ENCODE peak calls at places on chromosomes 2 and 18, in six cellular contexts. One of them, this sample, is unnamed.

GRCh38 chr2:236935656-236936445 is 149.8 kb upstream of the COPS8 start:
- DNase-seq in tibial artery: no peak
- DNase-seq in CD8-positive, alpha-beta memory T cell: no peak
- DNase-seq in trophoblast cell: no peak
- DNase-seq in CD4-positive, alpha-beta memory T cell: no peak
- DNase-seq in H9: no peak
- DNase-seq in this sample: no peak

GRCh38 chr18:24112874-24113615 is 25.8 kb upstream of the CABYR start:
- DNase-seq in tibial artery: no peak
- DNase-seq in CD8-positive, alpha-beta memory T cell: no peak
- DNase-seq in trophoblast cell: no peak
- DNase-seq in CD4-positive, alpha-beta memory T cell: no peak
- DNase-seq in H9: no peak
- DNase-seq in this sample: no peak

GRCh38 chr18:37385846-37386435 is 179.7 kb downstream of the CELF4 start:
- DNase-seq in tibial artery: no peak
- DNase-seq in CD8-positive, alpha-beta memory T cell: no peak
- DNase-seq in trophoblast cell: no peak
- DNase-seq in CD4-positive, alpha-beta memory T cell: peak; percentile 34
- DNase-seq in H9: no peak
- DNase-seq in this sample: peak; percentile 30

GRCh38 chr18:45837283-45838070 is 12.0 kb downstream of the SIGLEC15 start:
- DNase-seq in tibial artery: no peak
- DNase-seq in CD8-positive, alpha-beta memory T cell: peak; percentile 18
- DNase-seq in trophoblast cell: peak; percentile 88
- DNase-seq in CD4-positive, alpha-beta memory T cell: peak; percentile 37
- DNase-seq in H9: peak; percentile 81
- DNase-seq in this sample: peak; percentile 37

GRCh38 chr18:902179-902718 is 2.4 kb upstream of the ADCYAP1 start:
- DNase-seq in tibial artery: no peak
- DNase-seq in CD8-positive, alpha-beta memory T cell: no peak
- DNase-seq in trophoblast cell: no peak
- DNase-seq in CD4-positive, alpha-beta memory T cell: no peak
- DNase-seq in H9: no peak
- DNase-seq in this sample: no peak

GRCh38 chr2:176096243-176096985 is 3.2 kb upstream of the HOXD12 start:
- DNase-seq in tibial artery: no peak
- DNase-seq in CD8-positive, alpha-beta memory T cell: no peak
- DNase-seq in trophoblast cell: no peak
- DNase-seq in CD4-positive, alpha-beta memory T cell: no peak
- DNase-seq in H9: no peak
- DNase-seq in this sample: no peak

GRCh38 chr18:78986018-78986481 is 6.4 kb downstream of the SALL3 start:
- DNase-seq in tibial artery: no peak
- DNase-seq in CD8-positive, alpha-beta memory T cell: no peak
- DNase-seq in trophoblast cell: no peak
- DNase-seq in CD4-positive, alpha-beta memory T cell: no peak
- DNase-seq in H9: no peak
- DNase-seq in this sample: no peak

GRCh38 chr2:96608459-96609455 is 29.4 kb downstream of the KANSL3 start:
- DNase-seq in tibial artery: no peak
- DNase-seq in CD8-positive, alpha-beta memory T cell: no peak
- DNase-seq in trophoblast cell: no peak
- DNase-seq in CD4-positive, alpha-beta memory T cell: no peak
- DNase-seq in H9: no peak
- DNase-seq in this sample: no peak

GRCh38 chr18:77039196-77040140 is 93.1 kb downstream of the MBP start:
- DNase-seq in tibial artery: no peak
- DNase-seq in CD8-positive, alpha-beta memory T cell: no peak
- DNase-seq in trophoblast cell: no peak
- DNase-seq in CD4-positive, alpha-beta memory T cell: no peak
- DNase-seq in H9: no peak
- DNase-seq in this sample: no peak

GRCh38 chr2:140595107-140595506 is 1535.7 kb downstream of the LRP1B start:
- DNase-seq in tibial artery: no peak
- DNase-seq in CD8-positive, alpha-beta memory T cell: no peak
- DNase-seq in trophoblast cell: no peak
- DNase-seq in CD4-positive, alpha-beta memory T cell: no peak
- DNase-seq in H9: no peak
- DNase-seq in this sample: no peak

GRCh38 chr2:154402138-154402714 is 296.3 kb upstream of the KCNJ3 start:
- DNase-seq in tibial artery: no peak
- DNase-seq in CD8-positive, alpha-beta memory T cell: no peak
- DNase-seq in trophoblast cell: no peak
- DNase-seq in CD4-positive, alpha-beta memory T cell: no peak
- DNase-seq in H9: no peak
- DNase-seq in this sample: no peak

GRCh38 chr18:31657823-31658669 is 26.3 kb downstream of the B4GALT6 start:
- DNase-seq in tibial artery: no peak
- DNase-seq in CD8-positive, alpha-beta memory T cell: no peak
- DNase-seq in trophoblast cell: peak; percentile 66
- DNase-seq in CD4-positive, alpha-beta memory T cell: no peak
- DNase-seq in H9: no peak
- DNase-seq in this sample: no peak

GRCh38 chr2:234966340-234966739 is 14.5 kb downstream of the SH3BP4 start:
- DNase-seq in tibial artery: no peak
- DNase-seq in CD8-positive, alpha-beta memory T cell: no peak
- DNase-seq in trophoblast cell: no peak
- DNase-seq in CD4-positive, alpha-beta memory T cell: no peak
- DNase-seq in H9: no peak
- DNase-seq in this sample: no peak

GRCh38 chr2:176174382-176174834 is 14.1 kb upstream of the HOXD1 start:
- DNase-seq in tibial artery: no peak
- DNase-seq in CD8-positive, alpha-beta memory T cell: no peak
- DNase-seq in trophoblast cell: no peak
- DNase-seq in CD4-positive, alpha-beta memory T cell: no peak
- DNase-seq in H9: no peak
- DNase-seq in this sample: no peak

GRCh38 chr2:230865766-230866703 is 1.3 kb downstream of the ITM2C start:
- DNase-seq in tibial artery: no peak
- DNase-seq in CD8-positive, alpha-beta memory T cell: peak; percentile 43
- DNase-seq in trophoblast cell: peak; percentile 54
- DNase-seq in CD4-positive, alpha-beta memory T cell: peak; percentile 32
- DNase-seq in H9: peak; percentile 54
- DNase-seq in this sample: no peak

GRCh38 chr2:10252202-10252601 is 50.5 kb upstream of the HPCAL1 start:
- DNase-seq in tibial artery: no peak
- DNase-seq in CD8-positive, alpha-beta memory T cell: no peak
- DNase-seq in trophoblast cell: no peak
- DNase-seq in CD4-positive, alpha-beta memory T cell: no peak
- DNase-seq in H9: no peak
- DNase-seq in this sample: no peak

GRCh38 chr2:231207734-231208133 is 9.3 kb downstream of the ARMC9 start:
- DNase-seq in tibial artery: no peak
- DNase-seq in CD8-positive, alpha-beta memory T cell: no peak
- DNase-seq in trophoblast cell: no peak
- DNase-seq in CD4-positive, alpha-beta memory T cell: no peak
- DNase-seq in H9: no peak
- DNase-seq in this sample: no peak

GRCh38 chr2:133878326-133878725 is 310.1 kb upstream of the NCKAP5 start:
- DNase-seq in tibial artery: no peak
- DNase-seq in CD8-positive, alpha-beta memory T cell: no peak
- DNase-seq in trophoblast cell: no peak
- DNase-seq in CD4-positive, alpha-beta memory T cell: no peak
- DNase-seq in H9: no peak
- DNase-seq in this sample: no peak

GRCh38 chr2:143974262-143974661 is 545.7 kb downstream of the ZEB2 start:
- DNase-seq in tibial artery: no peak
- DNase-seq in CD8-positive, alpha-beta memory T cell: no peak
- DNase-seq in trophoblast cell: no peak
- DNase-seq in CD4-positive, alpha-beta memory T cell: no peak
- DNase-seq in H9: no peak
- DNase-seq in this sample: no peak

GRCh38 chr2:193505620-193506019 is 1310.9 kb upstream of the TMEFF2 start:
- DNase-seq in tibial artery: no peak
- DNase-seq in CD8-positive, alpha-beta memory T cell: no peak
- DNase-seq in trophoblast cell: no peak
- DNase-seq in CD4-positive, alpha-beta memory T cell: no peak
- DNase-seq in H9: no peak
- DNase-seq in this sample: no peak

GRCh38 chr2:1979101-1979500 is 234.8 kb upstream of the PXDN start:
- DNase-seq in tibial artery: no peak
- DNase-seq in CD8-positive, alpha-beta memory T cell: no peak
- DNase-seq in trophoblast cell: no peak
- DNase-seq in CD4-positive, alpha-beta memory T cell: no peak
- DNase-seq in H9: no peak
- DNase-seq in this sample: no peak

GRCh38 chr2:106833248-106833647 is 52.7 kb downstream of the ST6GAL2 start:
- DNase-seq in tibial artery: no peak
- DNase-seq in CD8-positive, alpha-beta memory T cell: no peak
- DNase-seq in trophoblast cell: no peak
- DNase-seq in CD4-positive, alpha-beta memory T cell: no peak
- DNase-seq in H9: no peak
- DNase-seq in this sample: no peak

GRCh38 chr2:126792993-126793392 is 105.7 kb upstream of the TEX51 start:
- DNase-seq in tibial artery: peak; percentile 7
- DNase-seq in CD8-positive, alpha-beta memory T cell: no peak
- DNase-seq in trophoblast cell: no peak
- DNase-seq in CD4-positive, alpha-beta memory T cell: no peak
- DNase-seq in H9: no peak
- DNase-seq in this sample: no peak

GRCh38 chr2:30254692-30255015 is 23.3 kb downstream of the LBH start:
- DNase-seq in tibial artery: no peak
- DNase-seq in CD8-positive, alpha-beta memory T cell: no peak
- DNase-seq in trophoblast cell: no peak
- DNase-seq in CD4-positive, alpha-beta memory T cell: no peak
- DNase-seq in H9: no peak
- DNase-seq in this sample: no peak

GRCh38 chr2:30252723-30253688 is 21.7 kb downstream of the LBH start:
- DNase-seq in tibial artery: peak; percentile 91
- DNase-seq in CD8-positive, alpha-beta memory T cell: no peak
- DNase-seq in trophoblast cell: peak; percentile 94
- DNase-seq in CD4-positive, alpha-beta memory T cell: no peak
- DNase-seq in H9: no peak
- DNase-seq in this sample: peak; percentile 65

GRCh38 chr2:30249354-30249753 is 18.0 kb downstream of the LBH start:
- DNase-seq in tibial artery: no peak
- DNase-seq in CD8-positive, alpha-beta memory T cell: no peak
- DNase-seq in trophoblast cell: no peak
- DNase-seq in CD4-positive, alpha-beta memory T cell: no peak
- DNase-seq in H9: no peak
- DNase-seq in this sample: no peak

GRCh38 chr2:30253873-30254691 is 22.7 kb downstream of the LBH start:
- DNase-seq in tibial artery: no peak
- DNase-seq in CD8-positive, alpha-beta memory T cell: no peak
- DNase-seq in trophoblast cell: no peak
- DNase-seq in CD4-positive, alpha-beta memory T cell: no peak
- DNase-seq in H9: no peak
- DNase-seq in this sample: no peak

DNA sequence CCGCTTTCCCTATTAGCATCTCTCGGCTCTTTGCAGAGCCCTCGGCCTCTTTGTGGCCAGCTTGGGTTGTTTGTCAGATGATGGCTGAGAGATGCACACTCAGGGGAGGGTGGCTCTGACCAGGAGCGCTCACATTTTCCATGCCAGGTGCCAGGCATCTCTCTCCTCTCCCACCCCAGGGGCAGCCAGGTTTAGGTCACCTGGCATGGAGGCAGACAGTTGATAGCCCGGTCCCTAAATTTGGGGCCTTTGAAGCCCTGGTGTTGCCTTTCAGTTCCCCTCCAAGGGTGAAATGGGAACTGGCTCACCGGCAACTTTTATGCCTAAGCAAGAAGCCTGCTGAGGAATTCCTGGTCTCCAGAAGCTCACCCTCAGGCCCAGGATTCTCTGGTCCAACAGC is 19.1 kb downstream of the LBH start:
- DNase-seq in tibial artery: no peak
- DNase-seq in CD8-positive, alpha-beta memory T cell: no peak
- DNase-seq in trophoblast cell: no peak
- DNase-seq in CD4-positive, alpha-beta memory T cell: no peak
- DNase-seq in H9: no peak
- DNase-seq in this sample: no peak
- H3K27ac ChIP-seq in tibial artery: peak overlapping the region; percentile 73
- H3K27ac ChIP-seq in CD8-positive, alpha-beta memory T cell: no peak overlapping the region
- H3K27ac ChIP-seq in trophoblast cell: no peak overlapping the region
- H3K27ac ChIP-seq in CD4-positive, alpha-beta memory T cell: no peak overlapping the region
- H3K27ac ChIP-seq in H9: no peak overlapping the region
- H3K27ac ChIP-seq in this sample: peak overlapping the region; percentile 56

DNA sequence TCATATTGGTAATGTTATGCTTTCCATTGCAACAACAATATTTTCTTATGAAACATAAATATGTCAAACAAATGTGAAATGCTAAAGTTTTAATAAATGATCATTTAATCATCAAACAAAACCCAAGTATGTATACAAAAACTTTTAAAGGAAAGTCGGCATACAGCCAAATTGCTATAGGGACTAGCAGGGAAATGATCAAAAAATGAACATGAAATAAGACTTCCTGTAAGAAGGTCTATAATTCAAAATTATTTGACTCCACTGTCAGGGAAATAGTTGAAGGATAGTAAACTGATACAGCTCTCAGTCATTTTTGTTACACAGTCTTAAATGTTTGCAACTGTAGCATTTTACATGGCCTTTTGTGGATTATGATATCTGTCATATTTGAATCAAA is 13.7 kb downstream of the MEIS1 start:
- DNase-seq in tibial artery: no peak
- DNase-seq in CD8-positive, alpha-beta memory T cell: no peak
- DNase-seq in trophoblast cell: no peak
- DNase-seq in CD4-positive, alpha-beta memory T cell: no peak
- DNase-seq in H9: no peak
- DNase-seq in this sample: no peak
- H3K27me3 ChIP-seq in tibial artery: no peaks in the 10 kb centered on the region
- H3K27me3 ChIP-seq in CD8-positive, alpha-beta memory T cell: no peaks in the 10 kb centered on the region
- H3K27me3 ChIP-seq in trophoblast cell: no peaks in the 10 kb centered on the region
- H3K27me3 ChIP-seq in CD4-positive, alpha-beta memory T cell: peaks cover 3% of the 10 kb centered on the region
- H3K27me3 ChIP-seq in H9: peaks cover 21% of the 10 kb centered on the region
- H3K27me3 ChIP-seq in this sample: no peaks in the 10 kb centered on the region

GRCh38 chr2:202910687-202911086 is 786 bp downstream of the WDR12 start:
- DNase-seq in tibial artery: no peak
- DNase-seq in CD8-positive, alpha-beta memory T cell: no peak
- DNase-seq in trophoblast cell: no peak
- DNase-seq in CD4-positive, alpha-beta memory T cell: no peak
- DNase-seq in H9: no peak
- DNase-seq in this sample: no peak
- H3K27ac ChIP-seq in tibial artery: peak overlapping the region; percentile 67
- H3K27ac ChIP-seq in CD8-positive, alpha-beta memory T cell: peak overlapping the region; percentile 77
- H3K27ac ChIP-seq in trophoblast cell: no peak overlapping the region
- H3K27ac ChIP-seq in CD4-positive, alpha-beta memory T cell: no peak overlapping the region
- H3K27ac ChIP-seq in H9: no peak overlapping the region
- H3K27ac ChIP-seq in this sample: peak overlapping the region; percentile 79

GRCh38 chr2:108994250-108994649 is 5.2 kb upstream of the EDAR start:
- DNase-seq in tibial artery: no peak
- DNase-seq in CD8-positive, alpha-beta memory T cell: no peak
- DNase-seq in trophoblast cell: no peak
- DNase-seq in CD4-positive, alpha-beta memory T cell: no peak
- DNase-seq in H9: no peak
- DNase-seq in this sample: no peak
- H3K27me3 ChIP-seq in tibial artery: no peaks in the 10 kb centered on the region
- H3K27me3 ChIP-seq in CD8-positive, alpha-beta memory T cell: no peaks in the 10 kb centered on the region
- H3K27me3 ChIP-seq in trophoblast cell: no peaks in the 10 kb centered on the region
- H3K27me3 ChIP-seq in CD4-positive, alpha-beta memory T cell: no peaks in the 10 kb centered on the region
- H3K27me3 ChIP-seq in H9: no peaks in the 10 kb centered on the region
- H3K27me3 ChIP-seq in this sample: no peaks in the 10 kb centered on the region